ENCODE peak calls at places on chromosomes 5 and 9, in nine cellular contexts. One of them, this sample, is unnamed. For H3K9me3, the result is how much of the 10 kb centered on the place peaks cover.

GRCh38 chr9:37984672-37985611 is 81.0 kb upstream of the SLC25A51 start:
- DNase-seq in hepatocyte: no peak
- DNase-seq in H1: no peak
- DNase-seq in fibroblast of lung: peak
- DNase-seq in HCT116: no peak
- DNase-seq in PC-9: no peak
- DNase-seq in HepG2: no peak
- DNase-seq in H9: no peak
- DNase-seq in GM23248: peak
- DNase-seq in this sample: peak

GRCh38 chr5:177194278-177194677 is 60.7 kb downstream of the NSD1 start:
- DNase-seq in hepatocyte: peak
- DNase-seq in H1: peak
- DNase-seq in fibroblast of lung: peak
- DNase-seq in HCT116: peak
- DNase-seq in PC-9: peak
- DNase-seq in HepG2: peak
- DNase-seq in H9: no peak
- DNase-seq in GM23248: peak
- DNase-seq in this sample: peak

GRCh38 chr9:92639791-92640271 is 30.1 kb downstream of the IPPK start:
- DNase-seq in hepatocyte: no peak
- DNase-seq in H1: no peak
- DNase-seq in fibroblast of lung: no peak
- DNase-seq in HCT116: no peak
- DNase-seq in PC-9: no peak
- DNase-seq in HepG2: no peak
- DNase-seq in H9: peak
- DNase-seq in GM23248: no peak
- DNase-seq in this sample: no peak

GRCh38 chr5:58497956-58498942 is 7.0 kb downstream of the GAPT start:
- DNase-seq in hepatocyte: peak
- DNase-seq in H1: peak
- DNase-seq in fibroblast of lung: peak
- DNase-seq in HCT116: peak
- DNase-seq in PC-9: no peak
- DNase-seq in HepG2: peak
- DNase-seq in H9: peak
- DNase-seq in GM23248: peak
- DNase-seq in this sample: peak

GRCh38 chr5:44665101-44665701 is 143.5 kb upstream of the MRPS30 start:
- DNase-seq in hepatocyte: no peak
- DNase-seq in H1: no peak
- DNase-seq in fibroblast of lung: peak
- DNase-seq in HCT116: peak
- DNase-seq in PC-9: no peak
- DNase-seq in HepG2: no peak
- DNase-seq in H9: no peak
- DNase-seq in GM23248: peak
- DNase-seq in this sample: peak

GRCh38 chr5:57072218-57072892 is 101.5 kb upstream of the GPBP1 start:
- DNase-seq in hepatocyte: no peak
- DNase-seq in H1: peak
- DNase-seq in fibroblast of lung: no peak
- DNase-seq in HCT116: no peak
- DNase-seq in PC-9: no peak
- DNase-seq in HepG2: peak
- DNase-seq in H9: no peak
- DNase-seq in GM23248: no peak
- DNase-seq in this sample: no peak

GRCh38 chr5:159854916-159855315 is 61.4 kb upstream of the ADRA1B start:
- DNase-seq in hepatocyte: no peak
- DNase-seq in H1: no peak
- DNase-seq in fibroblast of lung: peak
- DNase-seq in HCT116: no peak
- DNase-seq in PC-9: no peak
- DNase-seq in HepG2: no peak
- DNase-seq in H9: no peak
- DNase-seq in GM23248: peak
- DNase-seq in this sample: peak

GRCh38 chr5:36878421-36879088 is 2.0 kb downstream of the NIPBL start:
- DNase-seq in hepatocyte: peak
- DNase-seq in H1: no peak
- DNase-seq in fibroblast of lung: peak
- DNase-seq in HCT116: no peak
- DNase-seq in PC-9: no peak
- DNase-seq in HepG2: peak
- DNase-seq in H9: peak
- DNase-seq in GM23248: peak
- DNase-seq in this sample: peak

GRCh38 chr5:176359658-176360057 is 1.9 kb downstream of the KIAA1191 start:
- DNase-seq in hepatocyte: no peak
- DNase-seq in H1: no peak
- DNase-seq in fibroblast of lung: peak
- DNase-seq in HCT116: no peak
- DNase-seq in PC-9: no peak
- DNase-seq in HepG2: no peak
- DNase-seq in H9: no peak
- DNase-seq in GM23248: peak
- DNase-seq in this sample: no peak

GRCh38 chr5:131968396-131968954 is 23.0 kb upstream of the MEIKIN start:
- DNase-seq in hepatocyte: no peak
- DNase-seq in H1: no peak
- DNase-seq in fibroblast of lung: peak
- DNase-seq in HCT116: no peak
- DNase-seq in PC-9: no peak
- DNase-seq in HepG2: no peak
- DNase-seq in H9: no peak
- DNase-seq in GM23248: peak
- DNase-seq in this sample: peak

GRCh38 chr9:116572095-116572748 is 114.9 kb upstream of the TRIM32 start:
- DNase-seq in hepatocyte: peak
- DNase-seq in H1: peak
- DNase-seq in fibroblast of lung: peak
- DNase-seq in HCT116: peak
- DNase-seq in PC-9: peak
- DNase-seq in HepG2: peak
- DNase-seq in H9: peak
- DNase-seq in GM23248: peak
- DNase-seq in this sample: peak

GRCh38 chr9:13427587-13427986 is 148.1 kb upstream of the MPDZ start:
- DNase-seq in hepatocyte: peak
- DNase-seq in H1: no peak
- DNase-seq in fibroblast of lung: peak
- DNase-seq in HCT116: no peak
- DNase-seq in PC-9: no peak
- DNase-seq in HepG2: peak
- DNase-seq in H9: no peak
- DNase-seq in GM23248: peak
- DNase-seq in this sample: peak

GRCh38 chr9:124182741-124183140 is 75.0 kb upstream of the NEK6 start:
- DNase-seq in hepatocyte: no peak
- DNase-seq in H1: no peak
- DNase-seq in fibroblast of lung: no peak
- DNase-seq in HCT116: no peak
- DNase-seq in PC-9: no peak
- DNase-seq in HepG2: no peak
- DNase-seq in H9: no peak
- DNase-seq in GM23248: no peak
- DNase-seq in this sample: no peak

GRCh38 chr5:174362514-174362913 is 317.0 kb downstream of the NSG2 start:
- DNase-seq in hepatocyte: no peak
- DNase-seq in H1: no peak
- DNase-seq in fibroblast of lung: no peak
- DNase-seq in HCT116: no peak
- DNase-seq in PC-9: no peak
- DNase-seq in HepG2: no peak
- DNase-seq in H9: no peak
- DNase-seq in GM23248: no peak
- DNase-seq in this sample: no peak

GRCh38 chr9:114678847-114679246 is 3.1 kb downstream of the TEX48 start:
- DNase-seq in hepatocyte: no peak
- DNase-seq in H1: no peak
- DNase-seq in fibroblast of lung: peak
- DNase-seq in HCT116: no peak
- DNase-seq in PC-9: no peak
- DNase-seq in HepG2: no peak
- DNase-seq in H9: no peak
- DNase-seq in GM23248: peak
- DNase-seq in this sample: peak

GRCh38 chr5:158601118-158601517 is 498.6 kb downstream of the EBF1 start:
- DNase-seq in hepatocyte: no peak
- DNase-seq in H1: no peak
- DNase-seq in fibroblast of lung: no peak
- DNase-seq in HCT116: no peak
- DNase-seq in PC-9: no peak
- DNase-seq in HepG2: no peak
- DNase-seq in H9: no peak
- DNase-seq in GM23248: no peak
- DNase-seq in this sample: no peak
- H3K9me3 ChIP-seq in hepatocyte: under half
- H3K9me3 ChIP-seq in H1: under half
- H3K9me3 ChIP-seq in fibroblast of lung: under half
- H3K9me3 ChIP-seq in HCT116: under half
- H3K9me3 ChIP-seq in PC-9: under half
- H3K9me3 ChIP-seq in HepG2: under half
- H3K9me3 ChIP-seq in H9: under half
- H3K9me3 ChIP-seq in GM23248: under half
- H3K9me3 ChIP-seq in this sample: under half

GRCh38 chr9:35771079-35771441 is 17.0 kb upstream of the MSMP start:
- DNase-seq in hepatocyte: no peak
- DNase-seq in H1: no peak
- DNase-seq in fibroblast of lung: no peak
- DNase-seq in HCT116: no peak
- DNase-seq in PC-9: no peak
- DNase-seq in HepG2: no peak
- DNase-seq in H9: no peak
- DNase-seq in GM23248: no peak
- DNase-seq in this sample: no peak

GRCh38 chr9:35771524-35771923 is 17.4 kb upstream of the MSMP start:
- DNase-seq in hepatocyte: no peak
- DNase-seq in H1: no peak
- DNase-seq in fibroblast of lung: no peak
- DNase-seq in HCT116: no peak
- DNase-seq in PC-9: no peak
- DNase-seq in HepG2: peak
- DNase-seq in H9: no peak
- DNase-seq in GM23248: peak
- DNase-seq in this sample: no peak

GRCh38 chr9:35776018-35776417 is 15.4 kb upstream of the NPR2 start:
- DNase-seq in hepatocyte: no peak
- DNase-seq in H1: no peak
- DNase-seq in fibroblast of lung: no peak
- DNase-seq in HCT116: no peak
- DNase-seq in PC-9: no peak
- DNase-seq in HepG2: no peak
- DNase-seq in H9: no peak
- DNase-seq in GM23248: no peak
- DNase-seq in this sample: no peak

GRCh38 chr9:35774907-35775635 is 16.3 kb upstream of the NPR2 start:
- DNase-seq in hepatocyte: no peak
- DNase-seq in H1: no peak
- DNase-seq in fibroblast of lung: no peak
- DNase-seq in HCT116: no peak
- DNase-seq in PC-9: no peak
- DNase-seq in HepG2: no peak
- DNase-seq in H9: no peak
- DNase-seq in GM23248: no peak
- DNase-seq in this sample: no peak

DNA sequence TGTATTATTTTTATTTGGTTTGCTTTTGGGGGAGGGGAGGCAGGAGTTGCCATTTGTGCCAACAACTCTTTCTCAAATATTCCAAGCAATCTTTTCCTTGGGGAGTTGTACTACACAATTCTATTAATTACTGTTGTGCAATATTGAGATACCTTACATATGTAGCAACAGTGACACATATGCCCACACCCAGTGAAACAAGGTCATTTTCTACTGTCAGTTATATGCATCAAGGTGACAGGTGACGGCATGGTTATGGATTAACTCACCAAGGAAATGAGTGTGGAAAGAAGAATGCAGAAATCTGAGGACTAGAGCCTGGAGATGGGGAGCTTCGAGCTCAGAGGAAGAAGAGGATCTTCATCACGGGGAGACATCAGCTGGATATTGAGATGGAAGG is 17.9 kb upstream of the MSMP start:
- DNase-seq in hepatocyte: peak
- DNase-seq in H1: no peak
- DNase-seq in fibroblast of lung: no peak
- DNase-seq in HCT116: no peak
- DNase-seq in PC-9: peak
- DNase-seq in HepG2: peak
- DNase-seq in H9: no peak
- DNase-seq in GM23248: no peak
- DNase-seq in this sample: no peak
- H3K4me2 ChIP-seq in hepatocyte: no peak
- H3K4me2 ChIP-seq in H1: no peak
- H3K4me2 ChIP-seq in fibroblast of lung: no peak
- H3K4me2 ChIP-seq in HCT116: no peak
- H3K4me2 ChIP-seq in PC-9: peak
- H3K4me2 ChIP-seq in HepG2: peak
- H3K4me2 ChIP-seq in H9: no peak
- H3K4me2 ChIP-seq in GM23248: no peak
- H3K4me2 ChIP-seq in this sample: no peak

GRCh38 chr5:140802781-140803271 is 2.0 kb downstream of the PCDHA3 start:
- DNase-seq in hepatocyte: no peak
- DNase-seq in H1: no peak
- DNase-seq in fibroblast of lung: no peak
- DNase-seq in HCT116: no peak
- DNase-seq in PC-9: no peak
- DNase-seq in HepG2: no peak
- DNase-seq in H9: no peak
- DNase-seq in GM23248: no peak
- DNase-seq in this sample: no peak
- H3K9me3 ChIP-seq in hepatocyte: under half
- H3K9me3 ChIP-seq in H1: under half
- H3K9me3 ChIP-seq in fibroblast of lung: under half
- H3K9me3 ChIP-seq in HCT116: under half
- H3K9me3 ChIP-seq in PC-9: under half
- H3K9me3 ChIP-seq in HepG2: under half
- H3K9me3 ChIP-seq in H9: under half
- H3K9me3 ChIP-seq in GM23248: under half
- H3K9me3 ChIP-seq in this sample: under half

GRCh38 chr9:130932220-130933069 is 6.6 kb downstream of the FIBCD1 start:
- DNase-seq in hepatocyte: peak
- DNase-seq in H1: no peak
- DNase-seq in fibroblast of lung: no peak
- DNase-seq in HCT116: no peak
- DNase-seq in PC-9: peak
- DNase-seq in HepG2: no peak
- DNase-seq in H9: peak
- DNase-seq in GM23248: peak
- DNase-seq in this sample: no peak
- H3K4me2 ChIP-seq in hepatocyte: peak
- H3K4me2 ChIP-seq in H1: peak
- H3K4me2 ChIP-seq in fibroblast of lung: peak
- H3K4me2 ChIP-seq in HCT116: no peak
- H3K4me2 ChIP-seq in PC-9: peak
- H3K4me2 ChIP-seq in HepG2: no peak
- H3K4me2 ChIP-seq in H9: no peak
- H3K4me2 ChIP-seq in GM23248: peak
- H3K4me2 ChIP-seq in this sample: peak